ENCODE peak calls at places on chromosomes 11 and 22, in nine cellular contexts. X is colonic mucosa; T is tibial nerve; C is AG04450; Y is WERI-Rb-1; P is heart left ventricle; Q is mesenchymal stem cell; B is CD8-positive, alpha-beta memory T cell; D is lung. M is an unnamed sample. For H3K27me3, the result is how much of the 10 kb centered on the place peaks cover.

GRCh38 chr11:15923169-15923568 is 433.2 kb downstream of the SOX6 start:
- DNase-seq in X (no peak), T (no peak), C (no peak), Y (no peak), P (no peak), Q (peak), B (no peak), D (no peak), M (no peak)

GRCh38 chr22:29115682-29116313 is 43.0 kb downstream of the KREMEN1 start:
- DNase-seq in X (no peak), T (no peak), C (peak), Y (no peak), P (no peak), Q (peak), B (no peak), D (no peak), M (peak)

GRCh38 chr22:40498454-40499186 is 128.2 kb downstream of the SGSM3 start:
- DNase-seq in X (no peak), T (no peak), C (peak), Y (no peak), P (no peak), Q (peak), B (no peak), D (no peak), M (peak)

GRCh38 chr11:64122411-64123101 is 43.4 kb downstream of the MACROD1 start:
- DNase-seq in X (no peak), T (no peak), C (no peak), Y (no peak), P (no peak), Q (no peak), B (no peak), D (no peak), M (no peak)

GRCh38 chr22:32548039-32548438 is 73.4 kb downstream of the FBXO7 start:
- DNase-seq in X (no peak), T (no peak), C (no peak), Y (no peak), P (no peak), Q (no peak), B (no peak), D (no peak), M (no peak)

GRCh38 chr11:3939211-3939610 is 83.7 kb downstream of the STIM1 start:
- DNase-seq in X (no peak), T (no peak), C (peak), Y (no peak), P (no peak), Q (peak), B (no peak), D (no peak), M (peak)

GRCh38 chr11:62471603-62472002 is 52.8 kb downstream of the SCGB1A1 start:
- DNase-seq in X (no peak), T (no peak), C (no peak), Y (no peak), P (no peak), Q (no peak), B (no peak), D (no peak), M (no peak)

GRCh38 chr22:30806391-30806861 is 111.8 kb downstream of the OSBP2 start:
- DNase-seq in X (no peak), T (no peak), C (no peak), Y (no peak), P (no peak), Q (peak), B (no peak), D (no peak), M (no peak)

GRCh38 chr11:27217948-27218410 is 145.0 kb downstream of the CCDC34 start:
- DNase-seq in X (no peak), T (no peak), C (no peak), Y (no peak), P (no peak), Q (peak), B (no peak), D (no peak), M (peak)

GRCh38 chr11:116499396-116500001 is 273.3 kb downstream of the BUD13 start:
- DNase-seq in X (peak), T (peak), C (no peak), Y (peak), P (peak), Q (peak), B (peak), D (peak), M (peak)

GRCh38 chr11:7353100-7353499 is 101.4 kb downstream of the SYT9 start:
- DNase-seq in X (peak), T (no peak), C (no peak), Y (peak), P (no peak), Q (peak), B (no peak), D (no peak), M (peak)

GRCh38 chr11:15926071-15926470 is 430.3 kb downstream of the SOX6 start:
- DNase-seq in X (no peak), T (no peak), C (no peak), Y (no peak), P (no peak), Q (no peak), B (no peak), D (no peak), M (no peak)

GRCh38 chr11:131193101-131193501 is 177.3 kb upstream of the NTM start:
- DNase-seq in X (no peak), T (no peak), C (no peak), Y (no peak), P (no peak), Q (no peak), B (no peak), D (no peak), M (no peak)

GRCh38 chr11:36398261-36398953 is 102.3 kb downstream of the PRR5L start:
- DNase-seq in X (no peak), T (no peak), C (no peak), Y (peak), P (no peak), Q (no peak), B (no peak), D (no peak), M (no peak)

DNA sequence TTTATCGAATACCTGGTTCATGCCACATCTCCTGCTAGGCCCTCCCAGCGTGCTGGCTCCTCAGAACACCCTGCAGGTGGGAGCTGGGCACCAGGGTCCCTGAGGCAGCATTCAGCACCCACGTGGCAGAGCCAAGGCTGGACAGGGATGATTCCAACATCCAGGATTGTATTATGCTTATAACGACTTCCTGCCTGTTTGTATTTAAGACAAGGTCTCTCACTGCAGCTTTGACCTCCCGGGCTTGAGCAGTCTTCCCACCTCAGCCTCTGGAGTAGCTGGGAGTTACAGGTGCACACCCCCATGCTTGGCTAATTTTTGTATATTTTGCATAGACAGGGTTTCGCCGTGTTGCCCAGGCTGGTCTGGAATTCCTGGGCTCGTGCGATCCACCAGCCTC is 64.7 kb upstream of the WNT7B start:
- DNase-seq in X (peak), T (no peak), C (no peak), Y (no peak), P (no peak), Q (no peak), B (no peak), D (no peak), M (no peak)
- H3K27ac ChIP-seq in X (no peak), T (peak), C (no peak), Y (peak), P (peak), Q (no peak), B (no peak), D (no peak), M (no peak)

GRCh38 chr11:17010851-17011420 is 3.3 kb downstream of the PLEKHA7 start:
- DNase-seq in X (no peak), T (no peak), C (no peak), Y (peak), P (no peak), Q (no peak), B (no peak), D (no peak), M (no peak)

GRCh38 chr11:17012712-17013547 is 1.3 kb downstream of the PLEKHA7 start:
- DNase-seq in X (peak), T (no peak), C (no peak), Y (peak), P (no peak), Q (peak), B (no peak), D (peak), M (no peak)

GRCh38 chr11:17013548-17014320 is 480 bp downstream of the PLEKHA7 start:
- DNase-seq in X (peak), T (no peak), C (no peak), Y (peak), P (no peak), Q (no peak), B (no peak), D (no peak), M (no peak)

GRCh38 chr11:17014321-17014773 is at the start of gene PLEKHA7:
- DNase-seq in X (peak), T (no peak), C (no peak), Y (peak), P (no peak), Q (no peak), B (no peak), D (no peak), M (no peak)

DNA sequence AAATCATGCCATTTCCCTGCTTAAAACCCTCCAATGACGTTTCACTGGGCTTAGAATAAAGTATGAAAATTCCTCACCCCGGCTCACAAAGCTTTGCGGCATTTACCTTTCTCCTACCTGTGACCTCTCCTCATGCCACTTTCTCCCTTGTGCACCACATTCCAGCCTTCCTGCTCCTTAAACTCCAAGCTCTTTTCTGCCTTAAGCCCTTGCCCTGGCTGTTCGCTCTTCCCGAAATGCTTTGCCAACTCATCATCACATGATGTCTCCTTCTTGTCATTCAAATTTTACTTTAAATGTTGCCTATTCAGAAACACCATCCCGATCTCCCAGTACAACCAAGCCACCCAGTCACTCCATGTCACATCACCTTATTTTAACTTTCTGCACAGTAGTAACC is 2.0 kb downstream of the PLEKHA7 start:
- DNase-seq in X (no peak), T (no peak), C (no peak), Y (no peak), P (no peak), Q (no peak), B (no peak), D (no peak), M (no peak)
- H3K4me3 ChIP-seq in X (peak), T (no peak), C (no peak), Y (no peak), P (no peak), Q (no peak), B (no peak), D (no peak), M (no peak)

DNA sequence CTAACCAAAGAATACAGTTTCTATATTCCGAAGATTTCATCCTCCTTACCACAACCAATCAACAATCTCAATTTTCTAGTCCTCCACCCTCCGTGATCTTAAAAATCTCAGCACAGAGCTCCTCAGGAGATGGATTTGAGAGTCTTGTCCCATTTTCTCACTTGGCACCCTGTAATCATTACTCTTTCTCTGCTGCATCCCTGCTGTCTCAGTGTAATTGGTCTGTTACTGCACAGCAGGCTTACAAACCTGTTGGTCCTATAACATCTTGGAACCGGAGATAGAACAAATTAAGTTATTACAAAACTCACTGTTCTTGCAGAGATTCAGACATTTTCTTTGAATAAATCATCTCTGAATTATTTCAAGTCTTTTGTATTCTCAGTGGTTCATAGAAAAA is 1227.2 kb downstream of the JRKL start:
- DNase-seq in X (no peak), T (no peak), C (no peak), Y (no peak), P (no peak), Q (no peak), B (no peak), D (no peak), M (no peak)
- H3K27me3 ChIP-seq in X (under half), T (under half), C (under half), Y (under half), P (under half), Q (under half), B (under half), D (under half), M (under half)

DNA sequence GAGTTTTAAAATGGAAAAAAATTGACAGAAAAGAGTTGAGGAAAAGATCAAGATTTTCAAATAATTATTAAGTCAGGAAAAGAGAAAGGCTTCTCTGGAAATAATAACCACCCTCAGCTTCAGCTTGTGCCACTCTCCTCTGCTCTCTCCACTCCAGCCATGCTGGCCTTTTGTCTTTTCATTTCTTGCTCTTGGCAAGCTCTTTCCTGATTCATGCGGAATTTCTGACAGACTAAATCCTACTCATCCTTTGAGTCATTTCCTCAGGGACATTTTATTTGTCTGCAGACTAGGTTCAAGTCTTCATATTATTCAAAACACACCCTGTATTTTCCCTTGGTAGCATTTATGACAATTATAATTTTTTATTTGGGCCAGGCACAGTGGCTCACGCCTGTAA is 7.7 kb upstream of the P4HA3 start:
- DNase-seq in X (no peak), T (no peak), C (no peak), Y (no peak), P (no peak), Q (peak), B (no peak), D (no peak), M (no peak)
- H3K27ac ChIP-seq in X (no peak), T (no peak), C (peak), Y (no peak), P (no peak), Q (peak), B (no peak), D (no peak), M (no peak)

GRCh38 chr11:87035976-87036583 is 1.7 kb upstream of the TMEM135 start:
- DNase-seq in X (no peak), T (no peak), C (no peak), Y (peak), P (no peak), Q (no peak), B (no peak), D (no peak), M (no peak)

GRCh38 chr11:87036756-87037449 is 831 bp upstream of the TMEM135 start:
- DNase-seq in X (peak), T (no peak), C (no peak), Y (no peak), P (no peak), Q (peak), B (no peak), D (no peak), M (no peak)

GRCh38 chr11:87037450-87038234 is at the start of gene TMEM135:
- DNase-seq in X (peak), T (peak), C (peak), Y (peak), P (peak), Q (peak), B (peak), D (peak), M (peak)

GRCh38 chr11:87038235-87038960 is 664 bp downstream of the TMEM135 start:
- DNase-seq in X (no peak), T (no peak), C (no peak), Y (no peak), P (no peak), Q (peak), B (no peak), D (no peak), M (peak)

DNA sequence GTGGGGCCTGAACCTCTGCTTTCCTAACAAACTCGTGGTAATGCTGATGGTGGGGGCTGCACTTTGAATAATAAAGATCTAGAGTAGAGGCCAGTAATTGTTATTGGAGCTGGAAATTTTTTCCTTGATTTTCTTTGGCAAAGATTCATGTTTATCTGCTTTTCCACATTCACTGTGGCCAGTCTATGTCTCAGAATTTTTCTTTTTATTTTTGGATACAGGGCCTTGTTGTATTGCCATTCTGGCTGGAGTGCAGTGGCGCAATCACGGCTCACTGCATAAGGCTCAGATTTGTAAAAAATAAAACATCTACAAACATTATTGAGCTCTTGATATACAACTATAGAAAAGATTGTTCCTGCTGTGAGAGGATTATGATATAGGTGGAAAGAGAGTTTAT is 1.6 kb downstream of the TMEM135 start:
- DNase-seq in X (no peak), T (peak), C (no peak), Y (no peak), P (no peak), Q (no peak), B (no peak), D (no peak), M (no peak)
- H3K4me3 ChIP-seq in X (no peak), T (peak), C (peak), Y (no peak), P (peak), Q (peak), B (no peak), D (no peak), M (no peak)

GRCh38 chr11:123783536-123783935 is 22.6 kb downstream of the OR6M1 start:
- DNase-seq in X (no peak), T (no peak), C (no peak), Y (no peak), P (no peak), Q (no peak), B (no peak), D (no peak), M (no peak)
- H3K27me3 ChIP-seq in X (under half), T (under half), C (under half), Y (under half), P (under half), Q (under half), B (under half), D (under half), M (under half)

GRCh38 chr11:9266132-9266736 is 1.1 kb upstream of the DENND5A start:
- DNase-seq in X (no peak), T (no peak), C (no peak), Y (no peak), P (no peak), Q (no peak), B (no peak), D (no peak), M (no peak)

GRCh38 chr11:9269492-9270030 is 4.4 kb upstream of the DENND5A start:
- DNase-seq in X (peak), T (no peak), C (no peak), Y (no peak), P (no peak), Q (peak), B (no peak), D (no peak), M (no peak)

GRCh38 chr11:9266926-9267325 is 1.8 kb upstream of the DENND5A start:
- DNase-seq in X (no peak), T (no peak), C (no peak), Y (no peak), P (no peak), Q (no peak), B (no peak), D (no peak), M (no peak)

GRCh38 chr11:9265211-9266131 is at the start of gene DENND5A:
- DNase-seq in X (peak), T (peak), C (peak), Y (peak), P (peak), Q (peak), B (peak), D (peak), M (peak)

GRCh38 chr11:9267680-9268079 is 2.5 kb upstream of the DENND5A start:
- DNase-seq in X (no peak), T (no peak), C (no peak), Y (no peak), P (no peak), Q (no peak), B (no peak), D (no peak), M (no peak)
- H3K27ac ChIP-seq in X (no peak), T (no peak), C (no peak), Y (no peak), P (no peak), Q (no peak), B (no peak), D (no peak), M (no peak)

DNA sequence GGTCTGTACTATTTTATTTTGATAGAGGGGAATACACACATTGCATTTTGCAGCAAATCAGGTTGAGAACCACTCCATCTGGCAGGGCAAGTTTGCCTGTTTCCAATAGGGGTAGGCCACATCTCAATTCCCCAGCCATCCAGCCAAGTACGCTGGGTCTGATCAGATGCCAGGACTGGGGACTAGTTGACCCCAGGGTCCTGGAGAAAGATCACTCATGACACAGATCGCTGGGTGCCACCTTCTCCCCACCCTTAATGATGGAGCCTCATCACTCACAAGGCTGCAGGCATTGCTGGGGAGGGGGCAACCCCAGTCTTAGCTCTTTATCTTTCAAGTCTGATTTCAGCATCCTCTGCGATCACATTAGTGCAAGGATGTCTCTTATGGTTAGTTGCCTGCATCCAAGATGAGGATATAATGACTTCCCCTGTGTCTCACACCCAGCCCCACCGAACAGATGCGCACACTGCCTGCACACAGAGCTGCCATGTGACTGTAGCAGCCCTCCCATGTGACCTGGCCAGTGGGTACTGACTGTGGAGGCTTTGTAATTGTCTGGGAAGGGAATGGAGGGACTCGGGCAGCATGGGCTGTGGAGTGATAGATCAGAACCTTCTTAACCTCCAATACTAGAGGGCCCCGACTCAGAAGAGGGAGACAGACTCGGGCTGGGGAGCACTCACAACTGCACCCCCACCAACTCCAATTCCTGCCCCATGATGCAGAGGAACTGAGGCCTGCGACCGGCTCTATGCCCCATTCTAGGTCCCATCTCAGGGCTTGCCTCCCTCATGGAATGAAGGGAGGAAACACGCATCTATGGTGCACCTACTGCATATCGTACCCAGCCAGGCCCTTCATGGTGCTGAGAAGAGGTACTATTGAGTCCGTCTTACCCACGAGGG is 155.8 kb downstream of the DSCAML1 start:
- DNase-seq in X (no peak), T (no peak), C (no peak), Y (no peak), P (no peak), Q (no peak), B (no peak), D (no peak), M (no peak)
- H3K4me3 ChIP-seq in X (no peak), T (no peak), C (no peak), Y (no peak), P (no peak), Q (no peak), B (no peak), D (no peak), M (no peak)

DNA sequence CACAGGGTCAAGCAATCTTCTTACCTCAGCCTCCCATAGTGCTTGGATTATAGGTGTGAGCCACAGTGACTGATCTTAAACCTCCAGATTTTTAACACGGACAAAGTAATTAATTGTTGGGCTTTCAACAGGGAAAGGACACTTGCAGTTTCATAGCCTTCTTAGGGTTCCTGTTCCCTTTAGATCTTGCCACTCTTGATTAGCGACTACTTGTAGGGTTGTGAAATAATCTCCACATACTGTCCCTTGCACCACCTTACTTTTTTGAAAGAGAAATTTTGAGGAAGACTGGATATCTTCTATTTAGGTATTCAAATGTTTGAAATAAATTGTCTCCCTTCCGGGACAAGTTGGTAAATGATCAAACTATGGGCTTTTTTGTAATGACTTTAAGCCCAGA is 7.6 kb downstream of the MS4A4E start:
- DNase-seq in X (no peak), T (no peak), C (no peak), Y (no peak), P (no peak), Q (no peak), B (no peak), D (no peak), M (no peak)
- H3K27me3 ChIP-seq in X (under half), T (under half), C (under half), Y (under half), P (under half), Q (under half), B (under half), D (under half), M (under half)

M was measured in SJCRH30.